ENCODE peak calls at places on chromosome 22, in six cellular contexts. D, S, N, Z, T and G are unnamed samples.

GRCh38 chr22:40491990-40492631 is 121.7 kb downstream of the SGSM3 start:
- DNase-seq in S (no peak), T (no peak), D (no peak), N (no peak), Z (peak), G (peak)

GRCh38 chr22:31561238-31561887 is 65.0 kb downstream of the SFI1 start:
- DNase-seq in S (peak), D (peak), Z (peak), T (peak), N (peak), G (peak)

GRCh38 chr22:36853407-36854099 is 7.3 kb upstream of the NCF4 start:
- DNase-seq in D (peak), T (peak), S (peak), N (peak), Z (peak), G (peak)

GRCh38 chr22:41417622-41418390 is 28.8 kb downstream of the TOB2 start:
- DNase-seq in T (no peak), Z (no peak), D (peak), N (no peak), S (no peak), G (no peak)

GRCh38 chr22:39954584-39955055 is 5.6 kb upstream of the TMA7B start:
- DNase-seq in T (no peak), S (no peak), N (no peak), Z (no peak), D (no peak), G (no peak)

GRCh38 chr22:39432361-39432811 is 24.4 kb upstream of the MGAT3 start:
- DNase-seq in N (no peak), D (no peak), T (no peak), Z (no peak), S (no peak), G (no peak)

GRCh38 chr22:40070701-40071100 is 75.9 kb downstream of the FAM83F start:
- DNase-seq in Z (no peak), T (no peak), D (no peak), S (no peak), N (no peak), G (no peak)

GRCh38 chr22:46028069-46028991 is 51.4 kb upstream of the WNT7B start:
- DNase-seq in N (no peak), D (no peak), T (no peak), S (no peak), Z (no peak), G (no peak)

GRCh38 chr22:45318558-45319318 is 9.0 kb downstream of the FAM118A start:
- DNase-seq in N (no peak), Z (peak), T (no peak), S (no peak), D (no peak), G (no peak)

GRCh38 chr22:24030186-24030702 is 19.1 kb downstream of the CABIN1 start:
- DNase-seq in D (no peak), S (no peak), T (no peak), N (no peak), Z (no peak), G (no peak)

GRCh38 chr22:35380013-35380412 is 883 bp upstream of the HMOX1 start:
- DNase-seq in N (no peak), D (no peak), Z (no peak), S (no peak), T (no peak), G (no peak)

GRCh38 chr22:27378343-27378800 is 423.2 kb downstream of the MN1 start:
- DNase-seq in T (no peak), D (no peak), S (no peak), Z (no peak), N (no peak), G (no peak)

GRCh38 chr22:24486501-24486921 is 8.6 kb upstream of the UPB1 start:
- DNase-seq in D (no peak), Z (no peak), N (no peak), T (no peak), S (no peak), G (no peak)

GRCh38 chr22:46359362-46359761 is 23.8 kb downstream of the TRMU start:
- DNase-seq in D (no peak), S (no peak), N (no peak), Z (no peak), T (no peak), G (no peak)

GRCh38 chr22:31377609-31378008 is 21.8 kb upstream of the DRG1 start:
- DNase-seq in D (no peak), S (no peak), Z (no peak), T (no peak), N (no peak), G (no peak)

GRCh38 chr22:36141481-36141880 is 19.1 kb downstream of the APOL3 start:
- DNase-seq in N (no peak), T (no peak), S (no peak), Z (no peak), D (no peak), G (no peak)

GRCh38 chr22:35140879-35141745 is 75.2 kb downstream of the ISX start:
- DNase-seq in N (peak), Z (peak), T (peak), S (no peak), D (no peak), G (no peak)

GRCh38 chr22:24049211-24049610 is 38.1 kb downstream of the CABIN1 start:
- DNase-seq in S (no peak), T (no peak), Z (no peak), N (no peak), D (no peak), G (no peak)

GRCh38 chr22:31244044-31244942 is 32.2 kb downstream of the LIMK2 start:
- DNase-seq in N (no peak), D (peak), Z (peak), T (peak), S (peak), G (no peak)

GRCh38 chr22:27462190-27462589 is 339.4 kb downstream of the MN1 start:
- DNase-seq in D (no peak), N (no peak), Z (no peak), S (no peak), T (peak), G (no peak)

GRCh38 chr22:30870451-30871345 is 97.9 kb downstream of the MORC2 start:
- DNase-seq in T (peak), N (no peak), Z (no peak), S (no peak), D (no peak), G (no peak)

GRCh38 chr22:25153961-25154685 is 45.5 kb upstream of the CRYBB3 start:
- DNase-seq in Z (peak), D (no peak), S (no peak), N (no peak), T (peak), G (no peak)

GRCh38 chr22:36467042-36467810 is 14.2 kb downstream of the TXN2 start:
- DNase-seq in T (no peak), D (no peak), N (no peak), Z (no peak), S (peak), G (no peak)

GRCh38 chr22:45891021-45891421 is 85.9 kb downstream of the WNT7B start:
- DNase-seq in N (no peak), Z (peak), S (no peak), T (no peak), D (no peak), G (no peak)

GRCh38 chr22:46088541-46089311 is 61.6 kb upstream of the PPARA start:
- DNase-seq in Z (no peak), N (no peak), T (no peak), D (no peak), S (no peak), G (no peak)

DNA sequence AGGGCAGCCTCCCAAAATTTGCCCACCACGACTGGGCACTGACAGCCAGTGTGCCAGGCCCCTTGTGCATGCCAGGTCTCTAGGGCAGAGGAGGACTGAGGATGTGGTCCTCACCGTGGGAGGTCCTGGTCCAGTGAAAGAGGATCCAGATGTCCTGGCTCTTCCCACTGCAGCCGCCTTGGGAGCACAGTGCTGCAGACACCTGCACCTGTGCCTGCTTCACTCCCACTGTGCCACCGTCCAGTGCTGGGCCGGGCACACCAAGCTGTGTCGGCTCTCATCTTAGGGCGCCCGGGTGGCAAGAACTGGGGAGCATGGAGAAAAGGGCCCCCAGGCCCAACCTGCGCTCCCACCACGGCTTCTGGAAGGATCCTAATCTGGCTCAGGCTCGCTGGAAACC is 1147.1 kb downstream of the BRD1 start:
- DNase-seq in S (no peak), N (no peak), D (no peak), Z (no peak), T (no peak), G (no peak)
- TF ChIP-seq REST in S (no peak), N (no peak), D (no peak), Z (no peak), T (no peak), G (no peak)

GRCh38 chr22:29093501-29093921 is 20.7 kb downstream of the KREMEN1 start:
- DNase-seq in S (no peak), T (peak), N (no peak), D (no peak), Z (no peak), G (no peak)
- TF ChIP-seq REST in S (no peak), T (peak), N (no peak), D (no peak), Z (no peak), G (no peak)

DNA sequence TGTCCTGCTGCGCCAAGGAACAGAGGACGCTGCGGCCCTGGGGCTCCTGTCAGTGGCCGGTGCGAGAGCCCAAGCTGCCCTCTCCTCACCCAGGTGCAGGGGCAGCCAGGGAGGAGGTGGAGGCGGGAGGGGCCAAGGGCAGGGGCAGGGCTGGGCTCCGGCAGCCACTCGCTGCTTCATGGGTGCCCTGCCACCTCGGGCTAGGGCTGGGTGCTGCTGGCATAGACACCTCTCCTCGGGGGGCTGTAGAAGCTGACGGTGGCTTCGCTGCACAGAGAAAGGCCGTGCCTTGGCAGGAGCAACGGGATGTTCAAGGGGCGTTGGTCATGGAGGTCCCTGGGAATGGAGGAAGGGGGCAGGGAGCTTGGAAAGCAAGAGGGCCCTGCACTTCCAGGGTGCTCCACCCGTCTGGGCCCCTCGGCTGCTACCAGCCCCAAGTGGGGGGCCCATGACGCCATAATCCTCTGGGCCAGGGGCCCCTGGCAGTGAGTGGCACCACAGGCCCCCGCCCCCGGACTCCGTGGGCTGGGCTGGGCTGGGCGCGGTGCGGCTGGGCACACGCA is 1.6 kb upstream of the TBX1 start:
- DNase-seq in Z (peak), S (no peak), T (no peak), D (no peak), N (no peak), G (no peak)
- TF ChIP-seq REST in Z (no peak), S (no peak), T (no peak), D (no peak), N (no peak), G (no peak)

GRCh38 chr22:22836635-22837034 is 51.0 kb upstream of the IGLL5 start:
- DNase-seq in Z (no peak), N (no peak), S (no peak), D (peak), T (no peak), G (no peak)
- TF ChIP-seq REST in Z (no peak), N (no peak), S (no peak), D (no peak), T (no peak), G (no peak)

DNA sequence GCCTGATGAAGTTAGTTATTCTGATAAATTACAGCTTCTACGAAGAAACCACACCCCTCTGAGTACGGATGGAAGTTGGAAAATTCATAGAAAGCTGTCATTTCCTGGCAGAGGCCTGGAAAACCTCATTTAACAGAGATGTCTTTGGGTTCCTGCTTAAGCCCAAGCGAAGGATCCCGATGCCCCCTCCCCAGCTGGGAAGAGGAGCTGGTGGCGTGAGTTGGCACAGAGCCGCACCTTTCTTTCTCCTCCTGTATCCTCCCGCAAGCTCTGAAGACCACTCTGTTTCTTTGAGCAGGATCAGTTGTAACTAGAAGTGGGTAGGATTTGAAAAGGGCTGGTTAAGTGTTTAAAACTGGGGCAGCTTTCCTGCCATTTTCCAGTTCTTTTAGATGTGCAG is 62.7 kb downstream of the PARVB start:
- DNase-seq in S (no peak), Z (no peak), N (no peak), T (no peak), D (no peak), G (no peak)
- TF ChIP-seq REST in S (no peak), Z (no peak), N (no peak), T (no peak), D (no peak), G (no peak)

GRCh38 chr22:37909756-37910155 is 3.7 kb downstream of the MICALL1 start:
- DNase-seq in N (no peak), Z (no peak), T (no peak), S (no peak), D (no peak), G (no peak)
- TF ChIP-seq REST in N (no peak), Z (no peak), T (no peak), S (no peak), D (no peak), G (no peak)

GRCh38 chr22:17318817-17319216 is 50.4 kb upstream of the CECR2 start:
- DNase-seq in D (no peak), T (no peak), Z (no peak), S (no peak), N (no peak), G (no peak)
- TF ChIP-seq REST in D (no peak), T (no peak), Z (no peak), S (no peak), N (no peak), G (no peak)

GRCh38 chr22:50018608-50019291 is 6.2 kb upstream of the IL17REL start:
- DNase-seq in S (no peak), T (no peak), D (no peak), Z (no peak), N (no peak), G (no peak)
- TF ChIP-seq REST in S (no peak), T (no peak), D (no peak), Z (no peak), N (no peak), G (no peak)

GRCh38 chr22:42511401-42511891 is 8.2 kb downstream of the RRP7A start:
- DNase-seq in T (no peak), N (no peak), Z (no peak), S (no peak), D (no peak), G (no peak)
- TF ChIP-seq REST in T (no peak), N (no peak), Z (no peak), S (no peak), D (no peak), G (no peak)